ENCODE peak calls at places on chromosomes 7 and 10, in ten cellular contexts. K, C, G, E, Z, B, T, A, D and U are unnamed samples.

GRCh38 chr7:120740348-120740747 is 117.6 kb downstream of the TSPAN12 start:
- DNase-seq in K (peak), C (no peak), G (no peak), E (no peak), Z (no peak), B (peak), T (no peak), A (peak), D (no peak), U (peak)

GRCh38 chr7:27364344-27364758 is 121.7 kb downstream of the EVX1 start:
- DNase-seq in K (peak), C (peak), G (no peak), E (no peak), Z (no peak), B (no peak), T (no peak), A (peak), D (no peak), U (peak)

GRCh38 chr10:33129181-33129928 is 171.3 kb upstream of the ITGB1 start:
- DNase-seq in K (peak), C (peak), G (no peak), E (no peak), Z (no peak), B (no peak), T (no peak), A (peak), D (no peak), U (peak)

GRCh38 chr10:122519144-122519543 is 41.4 kb upstream of the DMBT1 start:
- DNase-seq in K (no peak), C (no peak), G (no peak), E (no peak), Z (no peak), B (no peak), T (no peak), A (no peak), D (no peak), U (no peak)

GRCh38 chr7:47078241-47078640 is 503.7 kb downstream of the TNS3 start:
- DNase-seq in K (peak), C (no peak), G (no peak), E (no peak), Z (no peak), B (no peak), T (no peak), A (no peak), D (no peak), U (no peak)

GRCh38 chr10:47419421-47419820 is 35.3 kb upstream of the ZNF488 start:
- DNase-seq in K (no peak), C (no peak), G (no peak), E (no peak), Z (no peak), B (no peak), T (no peak), A (no peak), D (no peak), U (no peak)

GRCh38 chr10:46555713-46556514 is 544 bp downstream of the GPRIN2 start:
- DNase-seq in K (no peak), C (peak), G (no peak), E (peak), Z (no peak), B (no peak), T (no peak), A (no peak), D (no peak), U (no peak)

GRCh38 chr10:22230331-22230833 is 12.6 kb upstream of the EBLN1 start:
- DNase-seq in K (peak), C (no peak), G (no peak), E (no peak), Z (peak), B (peak), T (peak), A (peak), D (peak), U (peak)

GRCh38 chr7:95808396-95808795 is 36.0 kb downstream of the DYNC1I1 start:
- DNase-seq in K (no peak), C (no peak), G (no peak), E (no peak), Z (no peak), B (no peak), T (no peak), A (no peak), D (no peak), U (no peak)

GRCh38 chr7:2018786-2019692 is 213.7 kb downstream of the MAD1L1 start:
- DNase-seq in K (peak), C (peak), G (no peak), E (no peak), Z (no peak), B (no peak), T (no peak), A (peak), D (no peak), U (peak)